ENCODE peak calls at places on chromosomes 16 and 17, in five cellular contexts. C is left lung, X is mucosa of descending colon, J is fibroblast of lung, K is psoas muscle. Q is an unnamed sample.

GRCh38 chr17:51995797-51996403 is 162.6 kb downstream of the CA10 start:
- DNase-seq in X (no peak), K (no peak), C (no peak), J (no peak), Q (no peak)

GRCh38 chr16:64711026-64711425 is 410.8 kb downstream of the CDH11 start:
- DNase-seq in J (peak), C (no peak), K (no peak), X (no peak), Q (peak)

GRCh38 chr17:73340093-73340596 is 28.3 kb upstream of the CDC42EP4 start:
- DNase-seq in X (no peak), C (peak), K (no peak), J (peak), Q (peak)

GRCh38 chr17:57965521-57966160 is 10.4 kb upstream of the CUEDC1 start:
- DNase-seq in C (no peak), X (no peak), K (no peak), J (no peak), Q (no peak)

GRCh38 chr17:57577751-57578607 is 167.1 kb downstream of the CCDC182 start:
- DNase-seq in C (no peak), X (no peak), K (peak), J (peak), Q (peak)

GRCh38 chr17:13544292-13544691 is 57.4 kb downstream of the HS3ST3A1 start:
- DNase-seq in K (no peak), J (peak), X (no peak), C (peak), Q (peak)

GRCh38 chr16:67169011-67169451 is 1.3 kb upstream of the NOL3 start:
- DNase-seq in K (no peak), J (no peak), X (no peak), C (no peak), Q (no peak)

GRCh38 chr17:74368341-74369152 is 1.2 kb downstream of the GPR142 start:
- DNase-seq in X (no peak), K (peak), C (peak), J (peak), Q (peak)

GRCh38 chr17:49223517-49224197 is 6.9 kb downstream of the PHOSPHO1 start:
- DNase-seq in X (peak), J (no peak), C (peak), K (peak), Q (peak)

GRCh38 chr16:30092373-30093010 is 768 bp upstream of the TBX6 start:
- DNase-seq in X (peak), K (peak), J (peak), C (peak), Q (peak)

GRCh38 chr16:53098526-53099317 is 43.9 kb downstream of the CHD9 start:
- DNase-seq in J (peak), K (peak), X (peak), C (peak), Q (peak)

GRCh38 chr17:31842416-31843381 is 16.3 kb downstream of the COPRS start:
- DNase-seq in C (peak), J (peak), K (peak), X (peak), Q (peak)

GRCh38 chr17:76738468-76738850 is 540 bp downstream of the MFSD11 start:
- DNase-seq in K (no peak), J (no peak), C (no peak), X (no peak), Q (no peak)

GRCh38 chr16:17556276-17557052 is 85.7 kb upstream of the XYLT1 start:
- DNase-seq in J (peak), K (no peak), X (no peak), C (no peak), Q (peak)

GRCh38 chr17:39767147-39767546 is 29.4 kb downstream of the GRB7 start:
- DNase-seq in C (no peak), J (no peak), X (no peak), K (no peak), Q (no peak)

GRCh38 chr17:35313875-35314409 is 59.5 kb downstream of the SLFN11 start:
- DNase-seq in C (no peak), J (no peak), K (peak), X (peak), Q (no peak)

GRCh38 chr17:49523706-49524472 is 28.8 kb downstream of the NGFR start:
- DNase-seq in J (no peak), X (no peak), C (no peak), K (no peak), Q (no peak)

GRCh38 chr17:11950771-11951519 is 46.3 kb downstream of the ZNF18 start:
- DNase-seq in K (no peak), C (no peak), J (peak), X (no peak), Q (peak)

GRCh38 chr17:78214706-78215061 is 631 bp downstream of the BIRC5 start:
- DNase-seq in K (no peak), X (no peak), J (no peak), C (no peak), Q (no peak)

GRCh38 chr17:67078292-67078691 is 33.9 kb downstream of the CACNG1 start:
- DNase-seq in J (no peak), C (no peak), X (no peak), K (no peak), Q (no peak)

GRCh38 chr17:67071595-67071994 is 27.2 kb downstream of the CACNG1 start:
- DNase-seq in K (no peak), C (no peak), X (no peak), J (no peak), Q (no peak)

GRCh38 chr17:67072885-67073284 is 28.5 kb downstream of the CACNG1 start:
- DNase-seq in J (no peak), K (no peak), C (no peak), X (no peak), Q (no peak)

GRCh38 chr17:67076290-67076689 is 31.9 kb downstream of the CACNG1 start:
- DNase-seq in C (no peak), K (no peak), J (no peak), X (no peak), Q (no peak)

DNA sequence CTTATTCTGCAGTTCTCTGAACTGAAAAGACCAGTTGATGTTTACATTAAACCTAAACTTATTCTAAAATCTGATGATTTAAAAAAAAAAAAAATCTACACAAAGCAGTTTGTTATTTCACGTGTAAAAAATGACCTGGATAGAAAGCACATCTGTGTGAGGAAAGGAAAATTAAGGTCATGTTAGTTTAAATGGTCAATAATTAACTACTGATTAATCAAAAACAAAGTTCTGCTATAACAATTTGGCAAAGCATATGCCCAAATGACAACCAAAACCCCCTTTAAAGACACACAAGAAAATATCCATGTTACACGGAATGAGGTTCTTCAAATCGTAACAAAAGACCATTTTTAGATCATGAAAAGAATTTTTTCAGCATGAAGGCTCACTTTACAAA is 30.4 kb downstream of the CACNG1 start:
- DNase-seq in X (no peak), J (no peak), C (no peak), K (no peak), Q (no peak)
- TF ChIP-seq CTCF in X (no peak), J (no peak), C (no peak), K (no peak), Q (no peak)

GRCh38 chr17:81400154-81400938 is 5.1 kb downstream of the BAHCC1 start:
- DNase-seq in C (no peak), J (peak), X (no peak), K (peak), Q (peak)
- TF ChIP-seq CTCF in C (no peak), J (no peak), X (no peak), K (no peak), Q (no peak)

DNA sequence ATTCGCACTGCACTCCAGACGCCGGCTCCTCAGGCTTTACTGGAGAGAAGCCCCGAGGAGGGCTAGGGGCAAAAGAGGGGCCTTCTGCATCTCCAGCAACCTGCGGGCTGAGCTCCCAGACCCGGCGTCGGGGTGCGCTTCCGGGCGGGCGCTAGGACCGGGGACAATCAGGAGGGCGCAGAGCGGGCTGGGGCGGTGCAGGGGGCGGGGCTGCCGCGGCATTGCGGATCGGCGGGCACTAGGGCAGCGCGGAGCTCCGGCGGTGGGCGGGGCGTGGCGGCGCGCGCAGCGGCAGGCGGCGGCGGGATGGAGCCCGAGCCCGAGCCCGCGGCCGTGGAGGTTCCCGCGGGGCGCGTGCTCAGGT is at the start of gene TSEN54:
- DNase-seq in C (peak), X (peak), J (peak), K (peak), Q (peak)
- TF ChIP-seq CTCF in C (no peak), X (no peak), J (no peak), K (no peak), Q (no peak)

GRCh38 chr16:48538746-48539484 is 71.1 kb downstream of the N4BP1 start:
- DNase-seq in K (no peak), C (peak), X (no peak), J (no peak), Q (no peak)
- TF ChIP-seq CTCF in K (no peak), C (no peak), X (no peak), J (peak), Q (peak)

GRCh38 chr17:16506188-16506587 is 14.2 kb upstream of the LRRC75A start:
- DNase-seq in X (no peak), C (no peak), J (no peak), K (no peak), Q (no peak)
- TF ChIP-seq CTCF in X (no peak), C (no peak), J (no peak), K (no peak), Q (peak)

GRCh38 chr17:8120520-8121443 is 2.5 kb upstream of the ALOXE3 start:
- DNase-seq in J (no peak), C (peak), X (peak), K (peak), Q (peak)
- TF ChIP-seq CTCF in J (peak), C (peak), X (no peak), K (no peak), Q (peak)

Q was measured in fibroblast of pulmonary artery.